ENCODE peak calls at places on chromosome 14, in five cellular contexts. I, V, P, Y and B are unnamed samples. For H3K4me1, the result is how much of the 10 kb centered on the place peaks cover.

GRCh38 chr14:99662846-99663245 is 17.9 kb downstream of the HHIPL1 start:
- DNase-seq in I (no peak), V (no peak), P (no peak), Y (no peak), B (no peak)

GRCh38 chr14:60350366-60350720 is 101.3 kb downstream of the PPM1A start:
- DNase-seq in I (no peak), V (no peak), P (no peak), Y (no peak), B (no peak)

GRCh38 chr14:98236314-98236713 is 1035.7 kb downstream of the BCL11B start:
- DNase-seq in I (no peak), V (no peak), P (no peak), Y (no peak), B (no peak)

GRCh38 chr14:20630340-20631022 is 11.0 kb downstream of the OR6S1 start:
- DNase-seq in I (peak), V (peak), P (no peak), Y (peak), B (no peak)

GRCh38 chr14:106511411-106512198 is 985.2 kb downstream of the TMEM121 start:
- DNase-seq in I (no peak), V (no peak), P (no peak), Y (no peak), B (no peak)

GRCh38 chr14:100303925-100304324 is 2.3 kb downstream of the SLC25A29 start:
- DNase-seq in I (no peak), V (no peak), P (no peak), Y (no peak), B (no peak)

GRCh38 chr14:106875503-106875902 is 1349.1 kb downstream of the TMEM121 start:
- DNase-seq in I (peak), V (no peak), P (no peak), Y (no peak), B (no peak)

GRCh38 chr14:68966872-68967301 is 12.2 kb downstream of the ACTN1 start:
- DNase-seq in I (no peak), V (no peak), P (no peak), Y (no peak), B (no peak)

GRCh38 chr14:33788116-33788515 is 162.8 kb downstream of the EGLN3 start:
- DNase-seq in I (no peak), V (no peak), P (no peak), Y (no peak), B (no peak)

GRCh38 chr14:69629225-69630127 is 18.1 kb downstream of the SUSD6 start:
- DNase-seq in I (no peak), V (no peak), P (no peak), Y (no peak), B (no peak)

GRCh38 chr14:90523544-90523943 is 126.7 kb downstream of the CALM1 start:
- DNase-seq in I (no peak), V (no peak), P (no peak), Y (no peak), B (no peak)
- TF ChIP-seq CTCF in I (no peak), V (no peak), P (no peak), Y (no peak), B (no peak)

GRCh38 chr14:71472281-71472960 is 459.8 kb upstream of the RGS6 start:
- DNase-seq in I (no peak), V (no peak), P (no peak), Y (no peak), B (no peak)
- H3K4me1 ChIP-seq in I (under half), V (under half), P (under half), Y (under half), B (under half)

DNA sequence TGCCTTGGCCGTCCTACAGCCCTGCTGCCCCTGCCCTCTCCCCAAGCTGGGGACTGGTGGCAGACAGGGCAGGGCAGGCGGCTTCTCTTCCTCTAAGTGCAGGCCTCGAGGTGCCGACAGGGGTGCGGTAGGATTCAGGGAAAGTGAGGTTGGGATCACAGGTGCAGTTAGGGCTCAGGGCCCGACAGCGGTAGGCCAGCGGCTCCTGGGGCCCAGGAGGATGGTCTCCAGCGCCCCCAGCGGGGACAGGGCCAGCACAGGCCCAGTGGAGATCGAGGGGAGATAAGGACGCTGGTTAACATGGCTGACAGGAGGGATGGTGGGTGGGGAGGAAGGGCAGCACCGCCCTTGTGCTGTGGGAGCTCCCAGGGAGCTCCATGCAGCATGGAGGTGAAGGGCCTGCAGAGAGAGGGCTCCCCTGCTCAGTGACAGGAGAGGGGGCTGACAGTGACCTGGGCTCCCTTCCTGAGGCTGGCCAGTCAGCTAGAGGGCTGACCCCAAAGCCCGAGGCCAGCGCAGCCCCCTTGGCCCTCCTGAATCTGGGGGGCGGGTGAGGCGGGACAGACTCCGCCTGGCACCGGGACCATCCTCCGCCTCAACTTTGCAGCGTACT is 860 bp upstream of the CRIP1 start:
- DNase-seq in I (no peak), V (no peak), P (no peak), Y (no peak), B (no peak)
- H3K4me3 ChIP-seq in I (no peak), V (no peak), P (peak), Y (no peak), B (peak)

DNA sequence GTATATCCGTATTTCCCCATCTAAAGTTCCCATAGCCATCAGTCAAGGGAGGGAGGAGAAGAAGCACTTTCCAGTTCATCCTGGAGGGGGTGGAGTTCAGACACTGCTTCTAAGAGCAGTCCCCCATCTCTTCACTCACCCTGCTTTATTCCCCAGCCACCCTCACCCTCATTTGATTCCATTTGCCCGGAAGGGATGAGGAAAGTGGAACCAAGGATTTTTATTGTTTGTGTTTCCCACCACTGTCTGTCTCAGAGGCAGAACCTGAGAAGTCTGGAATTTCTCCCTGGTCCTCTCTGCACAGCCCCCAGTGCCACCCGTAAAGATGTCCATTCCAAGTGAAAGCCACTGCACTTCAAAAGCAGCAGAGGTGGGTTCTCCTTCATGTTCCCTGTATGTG is 134.2 kb upstream of the HIF1A start:
- DNase-seq in I (no peak), V (no peak), P (no peak), Y (no peak), B (no peak)
- TF ChIP-seq CTCF in I (no peak), V (no peak), P (no peak), Y (peak), B (no peak)

GRCh38 chr14:103541494-103541943 is 12.5 kb downstream of the TRMT61A start:
- DNase-seq in I (peak), V (no peak), P (peak), Y (no peak), B (no peak)
- H3K4me1 ChIP-seq in I (under half), V (under half), P (half or more), Y (under half), B (half or more)

GRCh38 chr14:76580967-76581366 is 180.3 kb upstream of the VASH1 start:
- DNase-seq in I (no peak), V (no peak), P (no peak), Y (no peak), B (no peak)
- H3K4me3 ChIP-seq in I (no peak), V (no peak), P (no peak), Y (no peak), B (no peak)

GRCh38 chr14:101844219-101844618 is 82.7 kb downstream of the PPP2R5C start:
- DNase-seq in I (no peak), V (no peak), P (no peak), Y (no peak), B (no peak)

GRCh38 chr14:101843038-101843437 is 81.5 kb downstream of the PPP2R5C start:
- DNase-seq in I (no peak), V (no peak), P (no peak), Y (no peak), B (no peak)

GRCh38 chr14:101844752-101845151 is 83.2 kb downstream of the PPP2R5C start:
- DNase-seq in I (no peak), V (no peak), P (no peak), Y (no peak), B (no peak)

GRCh38 chr14:101845496-101845895 is 84.0 kb downstream of the PPP2R5C start:
- DNase-seq in I (no peak), V (no peak), P (no peak), Y (no peak), B (no peak)

GRCh38 chr14:101843665-101844064 is 82.2 kb downstream of the PPP2R5C start:
- DNase-seq in I (no peak), V (no peak), P (no peak), Y (no peak), B (no peak)
- TF ChIP-seq CTCF in I (no peak), V (peak), P (peak), Y (peak), B (no peak)